ENCODE peak calls at places on chromosome 17, in four cellular contexts. H, E, J and V are unnamed samples.

GRCh38 chr17:51643702-51644490 is 383.6 kb downstream of the UTP18 start:
- DNase-seq in J (no peak), E (no peak), H (no peak), V (no peak)

GRCh38 chr17:50618941-50619340 is 15.7 kb upstream of the ABCC3 start:
- DNase-seq in J (no peak), E (no peak), H (peak; percentile 19), V (no peak)

GRCh38 chr17:70555723-70556122 is 386.4 kb downstream of the KCNJ2 start:
- DNase-seq in J (no peak), H (no peak), E (no peak), V (no peak)

GRCh38 chr17:51860934-51861561 is 297.5 kb downstream of the CA10 start:
- DNase-seq in J (no peak), H (peak; percentile 16), E (peak; percentile 47), V (no peak)

GRCh38 chr17:49227436-49228261 is 2.9 kb downstream of the PHOSPHO1 start:
- DNase-seq in E (peak; percentile 61), H (peak; percentile 70), J (peak; percentile 46), V (no peak)

GRCh38 chr17:57875109-57876022 is 25.5 kb upstream of the MRPS23 start:
- DNase-seq in J (peak; percentile 94), E (peak; percentile 52), H (peak; percentile 98), V (peak; percentile 97)

GRCh38 chr17:72266099-72266852 is 145.5 kb downstream of the SOX9 start:
- DNase-seq in H (no peak), J (peak; percentile 33), E (peak; percentile 22), V (no peak)

GRCh38 chr17:41338961-41339485 is 11.6 kb downstream of the KRT33A start:
- DNase-seq in H (peak; percentile 20), E (no peak), J (no peak), V (no peak)

GRCh38 chr17:488993-489757 is 136.6 kb upstream of the RPH3AL start:
- DNase-seq in J (no peak), H (peak; percentile 32), E (no peak), V (no peak)

GRCh38 chr17:4899341-4900230 is at the start of gene C17orf107:
- DNase-seq in J (peak; percentile 94), H (peak; percentile 87), E (peak; percentile 88), V (no peak)

GRCh38 chr17:4898927-4899326 is 409 bp upstream of the C17orf107 start:
- DNase-seq in J (no peak), E (no peak), H (no peak), V (no peak)

GRCh38 chr17:4901648-4902344 is 1.1 kb downstream of the CHRNE start:
- DNase-seq in H (no peak), J (no peak), E (no peak), V (no peak)

GRCh38 chr17:4901108-4901647 is 1.7 kb downstream of the CHRNE start:
- DNase-seq in E (no peak), J (no peak), H (no peak), V (no peak)

GRCh38 chr17:4900231-4901107 is 1.1 kb downstream of the C17orf107 start:
- DNase-seq in J (no peak), E (no peak), H (no peak), V (no peak)
- H3K4me3 ChIP-seq in J (peak overlapping the region; percentile 67), E (peak overlapping the region; percentile 45), H (no peak overlapping the region), V (peak overlapping the region; percentile 12)

DNA sequence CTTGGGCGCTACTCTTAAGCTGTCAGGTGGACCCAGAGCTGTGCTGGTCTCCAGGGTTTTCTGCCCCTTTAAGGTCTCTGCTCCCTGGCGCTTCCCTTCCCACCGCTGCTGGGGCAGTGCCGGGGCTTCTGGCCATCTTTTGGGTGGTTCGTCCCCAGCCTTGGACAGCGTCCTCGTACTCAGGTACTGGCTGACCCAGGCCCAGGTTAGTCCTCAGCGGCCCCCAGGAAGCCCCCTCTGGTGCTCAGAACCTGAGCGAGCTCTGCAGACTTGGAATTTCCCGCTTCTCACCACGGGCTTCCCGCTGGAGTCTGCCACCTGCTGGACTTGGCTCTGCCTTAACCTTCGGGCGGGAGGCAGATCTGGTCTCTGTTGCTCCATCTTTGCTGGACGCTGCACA is 94.1 kb upstream of the ZNF750 start:
- DNase-seq in J (no peak), E (no peak), H (no peak), V (no peak)
- TF ChIP-seq CTCF in J (no peak), E (no peak), H (no peak), V (peak; percentile 23)

DNA sequence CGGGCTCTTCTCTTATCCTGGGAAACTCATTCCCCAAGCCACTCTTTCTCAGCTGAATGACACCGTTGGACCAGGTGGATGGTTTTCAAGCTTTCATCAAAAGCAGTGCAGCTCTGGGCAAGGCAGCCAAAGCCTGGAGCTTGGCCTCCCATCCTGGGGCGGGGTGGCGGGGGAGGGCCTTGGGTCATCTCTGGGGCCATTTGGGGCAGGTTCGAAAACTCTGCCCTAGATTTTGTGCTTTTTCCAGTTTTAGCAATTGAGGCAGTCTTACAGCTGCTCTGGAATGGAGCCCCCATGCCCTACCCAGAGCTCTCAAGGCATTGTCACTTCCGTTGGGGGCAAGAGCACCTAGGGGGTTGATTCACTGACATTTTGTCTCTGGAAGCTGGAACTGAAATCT is 9.1 kb downstream of the MPRIP start:
- DNase-seq in H (no peak), E (no peak), J (no peak), V (no peak)
- H3K4me3 ChIP-seq in H (no peak overlapping the region), E (no peak overlapping the region), J (no peak overlapping the region), V (no peak overlapping the region)

DNA sequence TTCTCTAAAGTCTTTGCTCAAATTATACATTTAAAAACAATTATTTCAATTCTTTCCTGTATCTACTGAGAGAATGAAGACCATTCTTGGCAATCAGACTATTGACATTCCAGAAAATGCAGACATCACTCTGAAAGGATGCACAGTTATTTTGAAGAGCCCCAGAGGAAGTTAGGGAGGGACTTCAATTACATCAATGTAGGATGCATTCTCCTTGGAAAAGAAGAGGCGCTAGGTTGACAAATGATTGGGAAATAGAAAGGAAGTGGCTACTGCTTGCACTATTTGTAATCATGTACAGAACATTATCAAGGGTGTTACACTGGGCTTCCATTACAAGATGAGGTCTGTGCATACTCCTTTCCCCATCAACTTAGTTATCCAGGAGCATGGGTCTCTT is 74.3 kb downstream of the SSH2 start:
- DNase-seq in E (no peak), J (no peak), H (peak; percentile 79), V (no peak)
- TF ChIP-seq CTCF in E (no peak), J (no peak), H (no peak), V (no peak)

GRCh38 chr17:82153295-82153691 is 55.3 kb upstream of the FASN start:
- DNase-seq in E (no peak), H (no peak), J (no peak), V (no peak)
- H3K4me3 ChIP-seq in E (no peak overlapping the region), H (no peak overlapping the region), J (no peak overlapping the region), V (no peak overlapping the region)

GRCh38 chr17:40109471-40109824 is 9.1 kb upstream of the NR1D1 start:
- DNase-seq in H (no peak), E (no peak), J (no peak), V (no peak)
- TF ChIP-seq CTCF in H (peak; percentile 23), E (no peak), J (no peak), V (peak; percentile 23)

DNA sequence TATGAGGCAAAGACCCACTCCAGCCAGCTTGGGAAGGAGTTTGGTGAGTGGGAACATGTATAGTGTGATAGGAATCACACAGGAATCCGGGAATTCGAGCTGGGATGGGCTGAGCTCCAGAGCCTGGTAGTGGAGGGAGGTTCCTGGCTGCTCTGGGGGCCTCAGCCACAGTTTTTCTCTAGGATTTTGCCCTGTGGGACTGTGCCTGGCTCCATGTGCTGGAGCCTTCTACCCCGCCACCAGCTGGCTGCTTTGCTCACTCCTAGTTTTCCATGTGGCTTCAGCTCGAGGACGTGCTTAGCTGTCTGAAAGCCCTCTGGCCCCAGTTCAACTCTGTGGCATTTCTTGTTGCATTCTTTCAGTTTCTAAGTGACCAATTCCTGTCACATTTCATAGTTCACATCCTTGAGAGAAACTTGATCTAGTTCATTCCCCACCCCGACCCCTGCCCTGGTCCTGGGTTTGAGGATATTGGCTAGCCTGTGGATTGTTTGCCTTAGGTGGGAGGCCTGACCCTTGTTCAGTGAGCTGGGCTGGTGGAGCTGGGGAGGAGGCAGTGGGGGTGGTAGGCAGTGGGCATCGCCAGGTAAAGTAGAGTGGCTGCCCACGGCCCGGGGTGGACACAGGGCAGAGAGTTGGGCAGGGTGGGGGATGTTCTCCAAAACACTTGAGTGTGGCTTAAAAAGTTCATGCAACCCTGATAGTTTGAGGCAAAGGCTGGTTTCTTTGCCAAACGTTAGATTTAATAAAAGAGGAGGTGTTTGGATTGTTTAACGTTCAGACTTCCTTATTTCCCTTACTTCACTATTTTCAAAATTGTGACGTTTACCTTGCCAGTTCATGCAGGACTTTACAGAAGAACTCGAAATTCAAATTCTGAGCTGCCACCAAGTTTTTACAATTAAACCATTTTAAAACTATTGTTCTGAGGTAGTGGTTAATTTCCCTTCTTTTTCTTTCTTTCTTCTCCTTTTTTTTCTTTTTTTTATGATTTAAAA is 5.2 kb downstream of the SEC14L1 start:
- DNase-seq in H (peak; percentile 82), J (peak; percentile 67), E (peak; percentile 30), V (peak; percentile 86)
- H3K4me3 ChIP-seq in H (peak overlapping the region; percentile 26), J (peak overlapping the region; percentile 91), E (no peak overlapping the region), V (peak overlapping the region; percentile 8)

DNA sequence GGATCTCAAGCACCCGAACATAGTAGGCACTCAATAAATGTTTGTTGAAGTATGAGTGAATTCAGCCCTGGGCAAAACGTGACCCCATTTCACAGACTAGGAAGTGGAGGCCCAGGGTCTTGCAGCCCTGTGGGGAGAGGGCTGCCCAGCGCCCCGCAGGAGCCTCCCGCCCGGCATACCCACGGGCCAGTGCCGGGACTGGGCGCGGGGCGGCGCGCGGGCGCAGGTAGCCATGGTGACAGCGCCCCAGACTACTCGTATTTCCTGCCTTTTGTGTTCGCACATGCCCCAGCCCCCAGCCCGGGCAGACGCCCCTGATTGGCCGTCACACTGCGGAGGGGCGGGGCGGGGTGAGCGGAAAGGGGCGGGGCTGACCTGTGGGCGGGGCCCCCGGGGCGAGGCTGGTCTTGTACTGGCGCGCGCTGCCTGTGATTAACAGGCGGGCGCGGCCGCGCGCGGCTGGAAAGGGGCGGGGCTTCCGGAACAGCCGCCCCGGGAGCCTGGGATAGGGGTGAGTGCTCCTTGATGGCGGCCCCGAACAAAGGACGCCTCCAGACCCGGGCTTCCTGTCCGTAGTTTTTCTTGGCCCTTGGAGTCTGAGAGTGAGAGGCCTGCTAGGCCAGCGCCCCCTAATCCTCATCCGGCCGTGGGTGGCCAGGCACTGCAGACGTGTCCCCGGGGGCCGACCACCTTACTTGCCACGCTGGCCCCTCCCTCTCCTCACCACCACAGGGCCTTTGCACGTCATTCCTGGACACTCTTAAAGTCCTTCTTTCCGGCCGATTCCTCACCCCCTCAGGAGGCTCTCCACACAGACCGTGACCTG is 71.0 kb downstream of the RAI1 start:
- DNase-seq in J (peak; percentile 97), E (peak; percentile 96), H (peak; percentile 93), V (peak; percentile 70)
- TF ChIP-seq CTCF in J (no peak), E (no peak), H (no peak), V (peak; percentile 26)

GRCh38 chr17:63039899-63040602 is 74.0 kb downstream of the TANC2 start:
- DNase-seq in E (no peak), H (peak; percentile 46), J (no peak), V (no peak)
- H3K4me3 ChIP-seq in E (peak overlapping the region; percentile 7), H (no peak overlapping the region), J (no peak overlapping the region), V (no peak overlapping the region)